ENCODE peak calls at places on chromosomes 7 and 10, in ten cellular contexts. M is cardiac fibroblast; A is HL-60; G is tibial nerve; Q is H9; B is AG09319; H is CD8-positive, alpha-beta T cell; S is pancreas; W is fibroblast of pulmonary artery; R is Peyer's patch. O is an unnamed sample.

GRCh38 chr7:2541291-2542010 is 13.9 kb downstream of the BRAT1 start:
- DNase-seq in G (no peak), R (peak), H (no peak), M (no peak), S (peak), B (no peak), W (no peak), A (no peak), Q (no peak), O (no peak)

GRCh38 chr10:17606547-17607040 is 10.6 kb downstream of the HACD1 start:
- DNase-seq in Q (no peak), M (no peak), H (no peak), W (no peak), A (no peak), S (no peak), R (no peak), B (no peak), G (no peak), O (no peak)

GRCh38 chr7:128103498-128104108 is 72.4 kb upstream of the LRRC4 start:
- DNase-seq in W (peak), H (no peak), M (peak), S (no peak), B (no peak), A (no peak), G (peak), Q (no peak), R (peak), O (peak)

GRCh38 chr10:37701781-37702493 is 155.5 kb downstream of the ZNF248 start:
- DNase-seq in M (no peak), Q (no peak), W (no peak), S (no peak), H (no peak), G (no peak), R (no peak), B (no peak), A (no peak), O (no peak)

GRCh38 chr7:81004098-81004497 is 85.2 kb upstream of the SEMA3C start:
- DNase-seq in A (no peak), H (no peak), W (peak), S (no peak), M (peak), B (no peak), G (no peak), Q (no peak), R (no peak), O (peak)

GRCh38 chr10:19332304-19332703 is 283.7 kb downstream of the MALRD1 start:
- DNase-seq in G (no peak), R (no peak), H (no peak), W (peak), B (no peak), M (peak), S (no peak), Q (no peak), A (no peak), O (peak)

GRCh38 chr7:105178177-105178576 is 164.2 kb downstream of the KMT2E start:
- DNase-seq in Q (no peak), A (no peak), B (no peak), H (no peak), R (no peak), G (no peak), S (no peak), W (no peak), M (no peak), O (no peak)

GRCh38 chr7:46881507-46882127 is 700.3 kb downstream of the TNS3 start:
- DNase-seq in Q (peak), B (no peak), H (no peak), W (peak), G (no peak), R (no peak), S (no peak), A (no peak), M (no peak), O (peak)

GRCh38 chr10:103772096-103772845 is 83.1 kb downstream of the SH3PXD2A start:
- DNase-seq in A (no peak), R (peak), W (peak), B (peak), Q (peak), S (peak), G (peak), H (peak), M (peak), O (peak)

GRCh38 chr10:59470570-59470969 is 108.2 kb upstream of the FAM13C start:
- DNase-seq in S (no peak), H (no peak), A (no peak), B (no peak), G (no peak), W (no peak), R (no peak), M (no peak), Q (peak), O (no peak)

GRCh38 chr7:5082806-5083205 is 37.1 kb downstream of the RBAK start:
- DNase-seq in W (no peak), G (no peak), H (no peak), Q (no peak), B (no peak), M (no peak), S (no peak), A (no peak), R (no peak), O (no peak)

GRCh38 chr10:42753507-42754154 is 29.0 kb upstream of the BMS1 start:
- DNase-seq in R (no peak), M (no peak), A (peak), S (peak), B (no peak), Q (no peak), W (no peak), G (no peak), H (no peak), O (no peak)

GRCh38 chr7:30927559-30927958 is 15.9 kb downstream of the AQP1 start:
- DNase-seq in G (no peak), B (no peak), A (no peak), M (no peak), Q (no peak), W (no peak), H (no peak), S (no peak), R (no peak), O (no peak)

GRCh38 chr10:69936091-69936490 is 116.6 kb upstream of the MACROH2A2 start:
- DNase-seq in R (no peak), S (no peak), G (no peak), H (no peak), Q (no peak), M (no peak), W (no peak), A (peak), B (no peak), O (no peak)

GRCh38 chr7:90411510-90411909 is 8.2 kb downstream of the CLDN12 start:
- DNase-seq in R (no peak), M (no peak), H (no peak), G (no peak), B (no peak), S (no peak), A (no peak), Q (no peak), W (no peak), O (peak)

GRCh38 chr7:152544971-152545619 is 109.3 kb upstream of the KMT2C start:
- DNase-seq in A (no peak), S (no peak), Q (no peak), H (no peak), R (no peak), W (no peak), M (no peak), G (no peak), B (no peak), O (no peak)

GRCh38 chr7:114084381-114085312 is 165.8 kb upstream of the PPP1R3A start:
- DNase-seq in G (peak), S (peak), Q (peak), B (no peak), H (no peak), M (peak), W (peak), A (peak), R (peak), O (peak)

GRCh38 chr10:78754269-78755074 is 314.3 kb upstream of the ZMIZ1 start:
- DNase-seq in B (no peak), Q (no peak), R (no peak), G (no peak), H (no peak), S (no peak), A (peak), W (peak), M (peak), O (peak)

GRCh38 chr7:45054442-45054841 is 34.3 kb downstream of the NACAD start:
- DNase-seq in G (no peak), H (no peak), M (no peak), W (no peak), B (no peak), A (no peak), R (peak), S (no peak), Q (no peak), O (no peak)

GRCh38 chr7:50660040-50660829 is 95.0 kb upstream of the DDC start:
- DNase-seq in R (peak), G (no peak), A (peak), B (no peak), M (no peak), S (no peak), W (no peak), H (no peak), Q (no peak), O (no peak)

GRCh38 chr10:115649217-115649616 is 556.1 kb downstream of the ATRNL1 start:
- DNase-seq in R (no peak), Q (no peak), G (no peak), A (no peak), W (no peak), S (no peak), M (no peak), B (no peak), H (no peak), O (no peak)

GRCh38 chr10:89391882-89392756 is at the start of gene IFIT1:
- DNase-seq in G (no peak), Q (peak), A (peak), M (peak), W (peak), B (peak), H (no peak), R (peak), S (no peak), O (peak)

GRCh38 chr10:131058799-131059198 is 252.7 kb downstream of the TCERG1L start:
- DNase-seq in H (no peak), R (no peak), S (no peak), M (no peak), Q (no peak), W (no peak), G (no peak), B (no peak), A (no peak), O (no peak)

GRCh38 chr10:593901-594457 is 95.5 kb downstream of the DIP2C start:
- DNase-seq in W (peak), M (peak), G (no peak), A (no peak), S (peak), Q (no peak), B (no peak), H (no peak), R (no peak), O (peak)

GRCh38 chr10:3906511-3907111 is 121.6 kb upstream of the KLF6 start:
- DNase-seq in R (peak), Q (no peak), M (no peak), B (peak), A (no peak), S (no peak), G (no peak), W (no peak), H (no peak), O (peak)

GRCh38 chr10:71765176-71765906 is 8.0 kb downstream of the VSIR start:
- DNase-seq in R (no peak), Q (no peak), B (no peak), A (no peak), G (no peak), M (peak), W (peak), H (no peak), S (peak), O (peak)

GRCh38 chr10:68208424-68209042 is 23.4 kb downstream of the ATOH7 start:
- DNase-seq in H (no peak), B (peak), Q (peak), G (no peak), S (no peak), W (peak), M (peak), A (peak), R (peak), O (peak)

DNA sequence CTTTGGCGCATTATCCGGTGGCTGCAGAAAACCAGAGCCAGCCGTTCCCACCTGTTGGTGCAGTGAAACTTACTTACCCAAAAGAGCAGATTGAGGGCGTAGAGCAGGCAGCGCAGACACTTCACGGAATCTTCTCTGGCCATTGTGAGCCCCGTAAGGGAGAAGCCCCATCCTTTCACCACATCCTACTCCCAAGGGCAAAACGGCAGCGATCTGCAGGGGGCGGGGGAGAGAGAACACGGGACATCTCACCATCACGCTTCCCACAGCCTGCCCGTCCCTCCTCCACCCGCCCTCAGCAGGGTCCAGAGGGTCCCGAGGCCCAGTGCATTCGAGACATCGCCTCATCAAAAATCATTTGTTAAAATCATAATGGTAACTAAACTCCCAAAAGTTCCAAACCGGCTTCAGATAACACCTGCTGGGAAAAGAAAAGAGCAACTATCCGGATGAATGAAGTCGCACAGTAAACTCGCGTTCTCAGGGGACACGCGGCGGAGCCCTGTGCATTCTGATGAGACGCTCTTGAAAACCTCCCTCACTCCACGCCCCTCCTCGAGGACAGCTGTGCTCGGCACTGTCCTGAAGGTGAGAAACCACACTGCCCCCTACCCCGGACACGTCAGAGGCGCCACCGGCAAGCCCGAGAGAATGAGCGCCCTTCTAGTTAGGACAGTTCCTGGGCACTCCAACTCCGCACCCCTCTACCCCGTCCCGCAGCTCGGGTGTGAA is 1.2 kb downstream of the TSPAN12 start:
- DNase-seq in H (no peak), G (no peak), S (peak), M (no peak), B (no peak), R (peak), W (peak), A (no peak), Q (peak), O (peak)
- TF ChIP-seq CTCF in H (no peak), G (no peak), S (no peak), M (no peak), B (no peak), R (no peak), W (no peak), A (no peak), Q (no peak), O (no peak)

GRCh38 chr7:142925413-142925812 is 8.1 kb downstream of the TRPV5 start:
- DNase-seq in R (no peak), S (no peak), A (no peak), Q (peak), G (no peak), M (no peak), W (no peak), B (no peak), H (no peak), O (no peak)
- TF ChIP-seq CTCF in R (no peak), S (no peak), A (no peak), Q (peak), G (no peak), M (peak), W (no peak), B (no peak), H (no peak), O (no peak)

DNA sequence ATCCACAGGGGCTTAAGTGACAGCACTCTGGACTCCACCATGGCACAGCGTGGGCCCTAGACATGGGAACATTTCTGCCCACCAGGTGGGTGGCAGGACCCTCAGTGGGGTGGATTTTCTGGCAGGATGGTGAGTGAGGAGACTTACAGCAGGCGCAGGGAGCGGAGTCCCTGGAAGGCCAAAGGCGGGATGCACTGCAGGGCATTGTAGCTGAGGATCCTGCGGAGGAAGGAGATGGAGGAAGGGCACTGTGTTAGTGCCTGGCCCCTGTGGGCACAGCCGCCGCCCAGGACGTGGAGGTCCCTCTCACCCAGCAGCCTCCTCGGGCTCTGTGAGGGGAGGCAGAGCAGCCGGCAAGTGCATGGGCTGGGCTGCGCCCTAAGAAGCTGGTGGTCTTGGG is 154.3 kb downstream of the SLIT1 start:
- DNase-seq in B (no peak), S (no peak), W (no peak), H (no peak), Q (no peak), M (no peak), A (no peak), R (no peak), G (no peak), O (no peak)
- TF ChIP-seq CTCF in B (no peak), S (no peak), W (no peak), H (no peak), Q (no peak), M (no peak), A (no peak), R (no peak), G (no peak), O (no peak)

GRCh38 chr7:151393031-151393977 is 16.5 kb downstream of the WDR86 start:
- DNase-seq in A (no peak), B (no peak), W (no peak), G (no peak), R (no peak), Q (no peak), S (no peak), M (no peak), H (no peak), O (no peak)

GRCh38 chr7:151395036-151395367 is 14.8 kb downstream of the WDR86 start:
- DNase-seq in R (no peak), Q (no peak), H (no peak), S (no peak), M (no peak), W (no peak), G (no peak), B (no peak), A (no peak), O (no peak)

GRCh38 chr7:151396328-151396970 is 13.4 kb downstream of the WDR86 start:
- DNase-seq in W (no peak), Q (no peak), G (no peak), M (no peak), B (no peak), H (no peak), S (no peak), R (no peak), A (no peak), O (no peak)

GRCh38 chr7:151392426-151392825 is 17.4 kb downstream of the WDR86 start:
- DNase-seq in A (no peak), G (no peak), R (no peak), M (no peak), H (no peak), S (peak), B (no peak), W (no peak), Q (no peak), O (no peak)

GRCh38 chr7:151394076-151395035 is 15.5 kb downstream of the WDR86 start:
- DNase-seq in A (no peak), Q (no peak), G (no peak), R (no peak), S (peak), H (no peak), W (no peak), B (no peak), M (no peak), O (no peak)
- TF ChIP-seq CTCF in A (no peak), Q (no peak), G (no peak), R (no peak), S (no peak), H (no peak), W (no peak), B (no peak), M (no peak), O (no peak)

DNA sequence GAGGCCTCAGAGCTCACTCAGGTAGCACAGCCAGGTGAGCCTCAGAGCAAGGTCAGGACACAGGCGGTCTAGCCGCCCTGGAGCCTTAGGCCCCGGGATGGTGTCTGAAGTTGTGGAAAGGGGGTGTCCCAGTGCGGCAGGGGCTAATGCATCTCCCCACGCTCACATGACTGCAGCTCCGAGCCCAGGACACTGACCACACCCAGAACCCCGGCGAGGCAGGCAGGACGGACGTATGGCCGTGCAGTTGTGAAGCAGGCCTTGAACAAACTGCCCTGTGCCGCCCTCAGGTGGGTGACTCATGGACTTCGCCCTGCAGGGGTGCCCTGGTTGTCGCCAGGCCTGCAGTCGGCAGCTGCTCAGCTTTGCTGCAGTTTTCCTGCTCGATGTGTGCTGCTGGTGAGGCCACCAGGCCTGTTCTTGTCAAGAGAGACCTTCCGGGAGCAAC is 5.0 kb upstream of the PRKAR1B start:
- DNase-seq in H (no peak), Q (peak), G (no peak), A (no peak), W (no peak), S (peak), M (peak), B (no peak), R (peak), O (peak)
- TF ChIP-seq CTCF in H (no peak), Q (peak), G (no peak), A (no peak), W (no peak), S (no peak), M (no peak), B (no peak), R (peak), O (no peak)

DNA sequence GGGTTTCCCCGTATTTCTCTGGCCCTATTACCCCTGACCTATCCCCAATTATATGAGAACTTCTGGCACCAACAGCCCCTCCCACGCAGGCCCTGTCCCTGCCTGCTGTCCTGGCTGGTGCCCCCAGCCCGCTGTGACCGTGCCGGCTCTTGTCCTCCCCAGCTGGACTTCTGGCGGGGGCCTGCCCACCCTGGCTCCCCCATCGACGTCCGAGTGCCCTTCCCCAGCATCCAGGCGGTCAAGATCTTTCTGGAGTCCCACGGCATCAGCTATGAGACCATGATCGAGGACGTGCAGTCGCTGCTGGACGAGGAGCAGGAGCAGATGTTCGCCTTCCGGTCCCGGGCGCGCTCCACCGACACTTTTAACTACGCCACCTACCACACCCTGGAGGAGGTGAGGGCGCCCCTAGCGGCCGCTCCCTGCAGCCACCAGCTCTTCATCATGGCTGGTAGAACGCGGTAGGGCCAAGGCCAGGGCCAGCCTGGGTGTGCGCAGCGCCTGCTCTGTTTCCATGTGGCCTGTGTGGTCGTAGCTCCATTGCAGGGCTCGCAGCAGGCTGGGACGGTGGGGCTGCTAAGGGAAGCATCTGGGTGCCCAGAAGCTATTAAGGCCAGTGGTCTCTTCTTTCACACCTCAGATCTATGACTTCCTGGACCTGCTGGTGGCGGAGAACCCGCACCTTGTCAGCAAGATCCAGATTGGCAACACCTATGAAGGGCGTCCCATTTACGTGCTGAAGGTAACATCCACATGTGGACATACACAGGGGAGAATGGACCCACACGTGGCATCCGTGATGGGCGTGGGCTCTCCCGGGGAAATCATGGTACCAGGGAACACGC is 1.4 kb downstream of the CPA1 start:
- DNase-seq in Q (peak), W (no peak), G (no peak), S (peak), M (no peak), H (no peak), R (peak), A (no peak), B (no peak), O (no peak)
- TF ChIP-seq CTCF in Q (peak), W (peak), G (no peak), S (peak), M (peak), H (no peak), R (no peak), A (no peak), B (no peak), O (no peak)

O was measured in fibroblast of lung.